ENCODE peak calls at places on chromosomes 4 and X, in four cellular contexts. One of them, this sample, is unnamed.

GRCh38 chr4:182770969-182771330 is 146.2 kb downstream of the DCTD start:
- DNase-seq in right lobe of liver: no peak
- DNase-seq in breast epithelium: no peak
- DNase-seq in HL-60: no peak
- DNase-seq in this sample: no peak

GRCh38 chrX:57329008-57329407 is 42.5 kb downstream of the FAAH2 start:
- DNase-seq in HL-60: no peak
- DNase-seq in right lobe of liver: no peak
- DNase-seq in breast epithelium: no peak
- DNase-seq in this sample: no peak

GRCh38 chr4:158496030-158496741 is 25.5 kb upstream of the RXFP1 start:
- DNase-seq in right lobe of liver: no peak
- DNase-seq in breast epithelium: no peak
- DNase-seq in HL-60: peak
- DNase-seq in this sample: no peak

GRCh38 chrX:47958943-47959342 is 44.8 kb downstream of the ZNF182 start:
- DNase-seq in right lobe of liver: no peak
- DNase-seq in HL-60: no peak
- DNase-seq in breast epithelium: no peak
- DNase-seq in this sample: no peak

GRCh38 chr4:27711041-27711440 is 850.4 kb downstream of the STIM2 start:
- DNase-seq in breast epithelium: no peak
- DNase-seq in HL-60: no peak
- DNase-seq in right lobe of liver: no peak
- DNase-seq in this sample: no peak

GRCh38 chr4:140726776-140727500 is 29.2 kb downstream of the TBC1D9 start:
- DNase-seq in right lobe of liver: no peak
- DNase-seq in breast epithelium: no peak
- DNase-seq in HL-60: no peak
- DNase-seq in this sample: no peak

GRCh38 chr4:147328756-147329446 is 152.0 kb upstream of the EDNRA start:
- DNase-seq in right lobe of liver: no peak
- DNase-seq in breast epithelium: no peak
- DNase-seq in HL-60: no peak
- DNase-seq in this sample: no peak

GRCh38 chrX:65925592-65925991 is 114.3 kb downstream of the VSIG4 start:
- DNase-seq in HL-60: peak
- DNase-seq in breast epithelium: no peak
- DNase-seq in right lobe of liver: no peak
- DNase-seq in this sample: no peak

GRCh38 chrX:65017464-65017863 is 41.2 kb upstream of the ZC4H2 start:
- DNase-seq in right lobe of liver: no peak
- DNase-seq in HL-60: no peak
- DNase-seq in breast epithelium: no peak
- DNase-seq in this sample: no peak

GRCh38 chr4:109113511-109113910 is 188.9 kb downstream of the COL25A1 start:
- DNase-seq in breast epithelium: no peak
- DNase-seq in right lobe of liver: no peak
- DNase-seq in HL-60: no peak
- DNase-seq in this sample: no peak

GRCh38 chrX:76428243-76429130 is 977 bp downstream of the MAGEE1 start:
- DNase-seq in HL-60: no peak
- DNase-seq in breast epithelium: peak
- DNase-seq in right lobe of liver: peak
- DNase-seq in this sample: no peak

GRCh38 chr4:26525751-26526150 is 35.5 kb upstream of the CCKAR start:
- DNase-seq in breast epithelium: no peak
- DNase-seq in HL-60: no peak
- DNase-seq in right lobe of liver: no peak
- DNase-seq in this sample: no peak

GRCh38 chr4:151429957-151430548 is 21.1 kb downstream of the FHIP1A start:
- DNase-seq in right lobe of liver: no peak
- DNase-seq in breast epithelium: no peak
- DNase-seq in HL-60: no peak
- DNase-seq in this sample: no peak

GRCh38 chrX:108198420-108198819 is 106.8 kb downstream of the ATG4A start:
- DNase-seq in HL-60: no peak
- DNase-seq in breast epithelium: no peak
- DNase-seq in right lobe of liver: no peak
- DNase-seq in this sample: no peak

GRCh38 chr4:152997235-152997735 is 61.2 kb downstream of the FHDC1 start:
- DNase-seq in right lobe of liver: no peak
- DNase-seq in breast epithelium: no peak
- DNase-seq in HL-60: no peak
- DNase-seq in this sample: no peak

GRCh38 chrX:33109858-33110257 is 101.5 kb downstream of the DMD start:
- DNase-seq in right lobe of liver: no peak
- DNase-seq in breast epithelium: no peak
- DNase-seq in HL-60: no peak
- DNase-seq in this sample: no peak

GRCh38 chrX:119647552-119648420 is 41.6 kb upstream of the NKRF start:
- DNase-seq in right lobe of liver: no peak
- DNase-seq in HL-60: no peak
- DNase-seq in breast epithelium: no peak
- DNase-seq in this sample: no peak

GRCh38 chr4:2570551-2571222 is 34.2 kb downstream of the FAM193A start:
- DNase-seq in breast epithelium: no peak
- DNase-seq in HL-60: no peak
- DNase-seq in right lobe of liver: no peak
- DNase-seq in this sample: no peak

GRCh38 chrX:5051831-5052491 is 1176.7 kb downstream of the NLGN4X start:
- DNase-seq in right lobe of liver: peak
- DNase-seq in HL-60: no peak
- DNase-seq in breast epithelium: no peak
- DNase-seq in this sample: peak

GRCh38 chr4:150329338-150329737 is 251.1 kb downstream of the DCLK2 start:
- DNase-seq in breast epithelium: no peak
- DNase-seq in right lobe of liver: no peak
- DNase-seq in HL-60: no peak
- DNase-seq in this sample: no peak

GRCh38 chr4:44629280-44629866 is 22.1 kb downstream of the YIPF7 start:
- DNase-seq in breast epithelium: no peak
- DNase-seq in HL-60: peak
- DNase-seq in right lobe of liver: no peak
- DNase-seq in this sample: no peak

GRCh38 chr4:103994059-103994458 is 274.3 kb upstream of the TACR3 start:
- DNase-seq in HL-60: no peak
- DNase-seq in right lobe of liver: no peak
- DNase-seq in breast epithelium: no peak
- DNase-seq in this sample: no peak

GRCh38 chrX:106177106-106177981 is 9.2 kb downstream of the PWWP3B start:
- DNase-seq in HL-60: no peak
- DNase-seq in right lobe of liver: peak
- DNase-seq in breast epithelium: no peak
- DNase-seq in this sample: no peak

GRCh38 chr4:128298129-128298758 is 10.6 kb upstream of the PGRMC2 start:
- DNase-seq in right lobe of liver: no peak
- DNase-seq in breast epithelium: no peak
- DNase-seq in HL-60: no peak
- DNase-seq in this sample: no peak

GRCh38 chrX:54921427-54922021 is 900 bp downstream of the TRO start:
- DNase-seq in breast epithelium: peak
- DNase-seq in HL-60: no peak
- DNase-seq in right lobe of liver: no peak
- DNase-seq in this sample: no peak

GRCh38 chrX:54922547-54922946 is 1.9 kb downstream of the TRO start:
- DNase-seq in breast epithelium: no peak
- DNase-seq in right lobe of liver: no peak
- DNase-seq in HL-60: no peak
- DNase-seq in this sample: no peak

GRCh38 chrX:54923376-54923775 is 2.8 kb downstream of the TRO start:
- DNase-seq in HL-60: no peak
- DNase-seq in right lobe of liver: no peak
- DNase-seq in breast epithelium: no peak
- DNase-seq in this sample: no peak

GRCh38 chrX:54920610-54921426 is at the start of gene TRO:
- DNase-seq in breast epithelium: no peak
- DNase-seq in right lobe of liver: no peak
- DNase-seq in HL-60: no peak
- DNase-seq in this sample: no peak
- TF ChIP-seq CTCF in breast epithelium: no peak
- TF ChIP-seq CTCF in right lobe of liver: no peak
- TF ChIP-seq CTCF in HL-60: no peak
- TF ChIP-seq CTCF in this sample: no peak

DNA sequence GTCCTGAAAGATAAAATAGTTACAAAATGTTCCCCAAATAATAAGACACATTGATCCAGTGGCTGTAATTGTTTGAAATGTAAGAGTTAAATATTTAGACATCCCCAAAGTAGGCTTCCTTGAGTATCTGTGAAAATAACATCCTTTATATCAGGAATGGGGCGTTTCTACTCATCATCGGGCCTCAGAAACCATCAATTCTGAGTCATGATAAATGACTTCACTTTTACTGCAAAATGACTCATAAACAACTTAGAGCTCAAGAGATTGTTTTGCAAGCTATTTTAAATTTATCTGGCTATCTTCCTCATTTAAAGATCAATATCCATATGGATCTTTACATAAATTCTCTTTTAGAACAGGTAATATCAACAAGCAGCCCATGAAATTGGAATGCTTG is 369.4 kb upstream of the CNKSR2 start:
- DNase-seq in HL-60: no peak
- DNase-seq in right lobe of liver: no peak
- DNase-seq in breast epithelium: no peak
- DNase-seq in this sample: no peak
- H3K4me3 ChIP-seq in HL-60: no peak
- H3K4me3 ChIP-seq in right lobe of liver: no peak
- H3K4me3 ChIP-seq in breast epithelium: no peak
- H3K4me3 ChIP-seq in this sample: no peak

GRCh38 chrX:10111364-10112148 is 45.2 kb upstream of the CLCN4 start:
- DNase-seq in HL-60: no peak
- DNase-seq in right lobe of liver: no peak
- DNase-seq in breast epithelium: no peak
- DNase-seq in this sample: no peak

GRCh38 chrX:10110316-10110932 is 46.4 kb upstream of the CLCN4 start:
- DNase-seq in breast epithelium: no peak
- DNase-seq in HL-60: no peak
- DNase-seq in right lobe of liver: no peak
- DNase-seq in this sample: no peak

GRCh38 chrX:10108288-10108687 is 48.5 kb upstream of the CLCN4 start:
- DNase-seq in breast epithelium: no peak
- DNase-seq in right lobe of liver: no peak
- DNase-seq in HL-60: no peak
- DNase-seq in this sample: no peak

GRCh38 chrX:10110984-10111363 is 45.8 kb upstream of the CLCN4 start:
- DNase-seq in right lobe of liver: no peak
- DNase-seq in HL-60: no peak
- DNase-seq in breast epithelium: no peak
- DNase-seq in this sample: no peak

GRCh38 chrX:10109695-10110094 is 47.1 kb upstream of the CLCN4 start:
- DNase-seq in right lobe of liver: no peak
- DNase-seq in HL-60: no peak
- DNase-seq in breast epithelium: no peak
- DNase-seq in this sample: no peak
- H3K27ac ChIP-seq in right lobe of liver: no peak
- H3K27ac ChIP-seq in HL-60: no peak
- H3K27ac ChIP-seq in breast epithelium: no peak
- H3K27ac ChIP-seq in this sample: no peak

GRCh38 chr4:73259552-73260140 is 1.0 kb upstream of the ANKRD17 start:
- DNase-seq in right lobe of liver: no peak
- DNase-seq in breast epithelium: no peak
- DNase-seq in HL-60: no peak
- DNase-seq in this sample: no peak

GRCh38 chr4:73258668-73259551 is at the start of gene ANKRD17:
- DNase-seq in right lobe of liver: peak
- DNase-seq in HL-60: peak
- DNase-seq in breast epithelium: peak
- DNase-seq in this sample: peak

GRCh38 chr4:73257242-73257994 is 1.2 kb downstream of the ANKRD17 start:
- DNase-seq in breast epithelium: peak
- DNase-seq in HL-60: peak
- DNase-seq in right lobe of liver: peak
- DNase-seq in this sample: peak

DNA sequence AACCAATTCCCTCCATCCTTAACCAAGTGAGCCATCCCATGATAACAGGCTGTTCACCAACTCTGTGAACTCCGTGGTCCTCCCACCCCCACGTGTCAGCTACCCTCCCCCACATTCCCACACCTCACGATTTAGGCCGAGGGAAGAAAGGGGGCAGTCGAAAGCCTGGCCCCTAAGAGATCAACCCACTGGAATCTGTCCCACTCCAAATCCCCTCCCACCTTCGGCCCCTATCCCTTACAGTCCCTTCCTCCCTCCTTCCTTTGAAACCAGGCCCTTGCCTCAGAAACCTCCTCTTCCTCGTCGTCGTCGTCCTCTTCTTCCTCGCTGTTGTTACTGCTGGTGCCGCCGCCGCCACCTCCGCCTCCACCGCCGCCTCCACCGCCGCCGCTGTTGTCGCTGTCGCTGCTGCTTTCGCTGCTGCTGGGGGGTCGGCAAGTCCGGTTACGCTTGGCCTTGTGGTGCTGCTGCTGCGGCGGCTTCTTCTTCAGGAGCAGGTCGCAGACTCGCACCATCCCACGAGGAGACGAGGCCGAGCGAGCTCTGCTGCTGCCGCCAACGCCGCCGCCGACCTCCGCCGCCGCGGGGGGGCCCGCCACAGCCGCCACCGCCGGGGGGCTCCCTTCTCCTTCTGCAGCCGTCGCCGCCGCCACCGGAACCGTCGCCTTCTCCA is 467 bp downstream of the ANKRD17 start:
- DNase-seq in breast epithelium: no peak
- DNase-seq in HL-60: peak
- DNase-seq in right lobe of liver: no peak
- DNase-seq in this sample: peak
- TF ChIP-seq CTCF in breast epithelium: no peak
- TF ChIP-seq CTCF in HL-60: no peak
- TF ChIP-seq CTCF in right lobe of liver: peak
- TF ChIP-seq CTCF in this sample: peak

DNA sequence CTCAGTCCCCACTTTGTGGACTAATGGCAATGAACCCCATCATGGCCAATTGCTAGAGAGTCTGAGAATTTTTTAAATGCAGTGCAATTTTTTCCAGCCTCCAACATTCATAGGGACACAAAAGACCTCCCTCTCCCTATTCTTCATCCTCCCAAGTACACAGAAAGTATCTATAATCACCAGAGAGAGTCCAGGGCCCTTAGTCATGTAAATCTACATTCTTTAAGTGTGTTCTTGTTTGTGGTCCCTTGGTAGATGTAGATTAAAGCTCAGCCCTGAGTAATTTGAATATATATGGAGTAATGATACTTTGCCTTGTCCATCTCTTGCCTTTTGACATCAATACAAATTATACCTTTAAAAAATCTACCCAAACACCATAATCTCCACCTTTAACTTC is 51.3 kb upstream of the ATXN3L start:
- DNase-seq in right lobe of liver: no peak
- DNase-seq in HL-60: no peak
- DNase-seq in breast epithelium: no peak
- DNase-seq in this sample: no peak
- H3K4me3 ChIP-seq in right lobe of liver: no peak
- H3K4me3 ChIP-seq in HL-60: no peak
- H3K4me3 ChIP-seq in breast epithelium: no peak
- H3K4me3 ChIP-seq in this sample: no peak

DNA sequence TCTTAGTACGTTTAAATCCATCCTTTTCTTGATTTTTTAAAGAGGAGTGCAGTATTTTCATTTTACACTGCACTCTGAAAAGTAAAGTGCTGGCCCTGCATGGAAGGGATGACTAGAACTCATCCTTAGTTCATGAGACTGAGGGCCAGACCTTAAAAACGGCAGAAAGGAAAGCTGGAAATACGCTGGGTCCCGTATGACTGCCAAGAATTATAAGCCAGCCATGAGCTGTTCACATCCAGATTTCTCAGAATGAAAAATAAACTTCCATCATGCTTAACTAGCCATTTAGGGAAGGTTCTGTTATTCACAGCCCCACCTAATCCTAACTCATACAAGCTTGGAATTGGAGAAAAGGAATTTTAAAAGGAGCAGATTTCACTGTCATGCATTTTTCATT is 894.4 kb downstream of the FAT4 start:
- DNase-seq in HL-60: no peak
- DNase-seq in right lobe of liver: no peak
- DNase-seq in breast epithelium: no peak
- DNase-seq in this sample: no peak
- H3K27ac ChIP-seq in HL-60: no peak
- H3K27ac ChIP-seq in right lobe of liver: no peak
- H3K27ac ChIP-seq in breast epithelium: no peak
- H3K27ac ChIP-seq in this sample: no peak